ENCODE peak calls at places on chromosomes 11 and 22, in seven cellular contexts. One of them, this sample, is unnamed.
A peak's percentile ranks its signal among the peaks of the same experiment; 100 is the strongest.

GRCh38 chr11:67262731-67263675 is 3.3 kb upstream of the GRK2 start:
- DNase-seq in RWPE2: peak; percentile 81
- DNase-seq in body of pancreas: peak; percentile 86
- DNase-seq in prostate gland: peak; percentile 75
- DNase-seq in vagina: no peak
- DNase-seq in AG09309: peak; percentile 56
- DNase-seq in left ventricle myocardium inferior: peak; percentile 83
- DNase-seq in this sample: peak; percentile 86

GRCh38 chr11:12791245-12791644 is 117.0 kb downstream of the TEAD1 start:
- DNase-seq in vagina: no peak
- DNase-seq in RWPE2: no peak
- DNase-seq in left ventricle myocardium inferior: no peak
- DNase-seq in AG09309: no peak
- DNase-seq in body of pancreas: no peak
- DNase-seq in prostate gland: no peak
- DNase-seq in this sample: no peak

GRCh38 chr11:113781682-113782081 is 2.1 kb downstream of the CLDN25 start:
- DNase-seq in AG09309: no peak
- DNase-seq in vagina: no peak
- DNase-seq in prostate gland: no peak
- DNase-seq in left ventricle myocardium inferior: no peak
- DNase-seq in RWPE2: no peak
- DNase-seq in body of pancreas: no peak
- DNase-seq in this sample: no peak

GRCh38 chr11:121927789-121928188 is 188.2 kb downstream of the BLID start:
- DNase-seq in RWPE2: no peak
- DNase-seq in vagina: no peak
- DNase-seq in prostate gland: no peak
- DNase-seq in left ventricle myocardium inferior: no peak
- DNase-seq in body of pancreas: no peak
- DNase-seq in AG09309: no peak
- DNase-seq in this sample: no peak

GRCh38 chr11:17611049-17611448 is 64.0 kb downstream of the OTOG start:
- DNase-seq in prostate gland: no peak
- DNase-seq in vagina: peak; percentile 78
- DNase-seq in AG09309: no peak
- DNase-seq in body of pancreas: no peak
- DNase-seq in RWPE2: no peak
- DNase-seq in left ventricle myocardium inferior: no peak
- DNase-seq in this sample: no peak

GRCh38 chr11:55920537-55920936 is 6.2 kb upstream of the OR5W2 start:
- DNase-seq in body of pancreas: no peak
- DNase-seq in AG09309: no peak
- DNase-seq in vagina: no peak
- DNase-seq in RWPE2: peak; percentile 23
- DNase-seq in prostate gland: no peak
- DNase-seq in left ventricle myocardium inferior: no peak
- DNase-seq in this sample: no peak

GRCh38 chr22:36252754-36253522 is at the start of gene APOL1:
- DNase-seq in left ventricle myocardium inferior: peak; percentile 37
- DNase-seq in RWPE2: no peak
- DNase-seq in vagina: peak; percentile 93
- DNase-seq in prostate gland: peak; percentile 65
- DNase-seq in AG09309: no peak
- DNase-seq in body of pancreas: peak; percentile 30
- DNase-seq in this sample: peak; percentile 63

GRCh38 chr11:10669258-10670033 is 24.1 kb downstream of the IRAG1 start:
- DNase-seq in prostate gland: no peak
- DNase-seq in RWPE2: no peak
- DNase-seq in body of pancreas: no peak
- DNase-seq in left ventricle myocardium inferior: no peak
- DNase-seq in vagina: no peak
- DNase-seq in AG09309: peak; percentile 84
- DNase-seq in this sample: peak; percentile 52

GRCh38 chr11:115674176-115674575 is 170.0 kb upstream of the CADM1 start:
- DNase-seq in vagina: no peak
- DNase-seq in left ventricle myocardium inferior: no peak
- DNase-seq in RWPE2: no peak
- DNase-seq in prostate gland: no peak
- DNase-seq in body of pancreas: no peak
- DNase-seq in AG09309: peak; percentile 24
- DNase-seq in this sample: no peak

DNA sequence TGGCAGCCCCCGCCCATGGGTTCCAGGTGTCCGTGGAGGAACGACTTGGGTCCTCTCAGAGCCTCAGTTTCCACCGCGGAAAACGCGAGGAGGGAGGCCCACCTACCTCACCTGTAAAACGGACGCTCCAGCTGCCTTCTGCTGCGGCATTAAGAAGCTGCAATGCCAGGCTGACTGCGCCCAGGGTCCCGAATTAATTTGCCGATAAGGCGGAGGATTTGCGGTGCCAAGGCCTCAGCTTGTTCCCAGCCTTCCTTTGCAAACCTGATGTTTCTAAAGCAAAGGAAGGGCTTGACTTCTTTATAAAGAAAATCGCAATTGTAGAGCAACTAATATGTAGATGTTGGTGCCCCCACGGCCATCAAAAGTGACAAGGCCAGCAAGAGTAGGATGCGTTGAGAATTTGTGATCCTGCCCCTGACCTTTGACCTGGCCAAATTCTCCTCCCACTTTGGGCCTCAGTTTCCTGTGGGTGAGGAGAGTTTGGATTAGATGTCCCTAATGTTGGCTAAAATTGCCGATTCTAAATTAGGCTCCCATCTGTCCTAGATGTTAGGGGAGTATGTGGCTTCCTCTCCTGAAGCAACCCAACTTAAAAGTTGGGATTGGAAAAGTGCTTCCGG is 849 bp upstream of the TCF20 start:
- DNase-seq in prostate gland: no peak
- DNase-seq in AG09309: no peak
- DNase-seq in RWPE2: no peak
- DNase-seq in left ventricle myocardium inferior: no peak
- DNase-seq in body of pancreas: no peak
- DNase-seq in vagina: peak; percentile 72
- DNase-seq in this sample: no peak
- H3K4me3 ChIP-seq in prostate gland: peak overlapping the region; percentile 99
- H3K4me3 ChIP-seq in AG09309: no peak overlapping the region
- H3K4me3 ChIP-seq in RWPE2: peak overlapping the region; percentile 83
- H3K4me3 ChIP-seq in left ventricle myocardium inferior: peak overlapping the region; percentile 100
- H3K4me3 ChIP-seq in body of pancreas: no peak overlapping the region
- H3K4me3 ChIP-seq in vagina: no peak overlapping the region
- H3K4me3 ChIP-seq in this sample: peak overlapping the region; percentile 95

GRCh38 chr11:80320765-80321164 is 879.9 kb upstream of the TENM4 start:
- DNase-seq in RWPE2: no peak
- DNase-seq in body of pancreas: no peak
- DNase-seq in vagina: no peak
- DNase-seq in prostate gland: no peak
- DNase-seq in left ventricle myocardium inferior: no peak
- DNase-seq in AG09309: no peak
- DNase-seq in this sample: no peak
- TF ChIP-seq CTCF in RWPE2: peak; percentile 41
- TF ChIP-seq CTCF in body of pancreas: no peak
- TF ChIP-seq CTCF in vagina: no peak
- TF ChIP-seq CTCF in prostate gland: no peak
- TF ChIP-seq CTCF in left ventricle myocardium inferior: peak; percentile 21
- TF ChIP-seq CTCF in AG09309: no peak
- TF ChIP-seq CTCF in this sample: no peak

DNA sequence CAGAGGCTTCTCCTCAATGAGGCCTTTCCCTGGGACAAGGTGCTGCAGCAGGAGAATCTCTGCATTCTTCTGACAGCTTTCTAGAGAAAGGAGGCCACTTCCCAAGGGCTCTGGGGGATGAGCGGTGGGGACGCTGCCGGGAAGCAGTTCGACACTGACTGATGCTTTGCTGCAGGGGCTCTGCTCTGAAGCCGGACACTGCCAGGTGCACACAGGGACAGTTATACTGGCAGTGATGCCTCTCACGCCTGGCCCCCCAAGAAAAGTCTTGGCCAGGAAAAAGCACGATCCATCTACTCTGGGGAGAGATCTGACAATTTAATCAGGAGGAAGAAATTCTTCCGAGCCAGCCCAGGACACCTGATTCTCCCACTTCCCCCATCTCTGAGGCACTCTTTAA is 456.9 kb downstream of the OPCML start:
- DNase-seq in vagina: no peak
- DNase-seq in body of pancreas: no peak
- DNase-seq in left ventricle myocardium inferior: no peak
- DNase-seq in AG09309: no peak
- DNase-seq in RWPE2: no peak
- DNase-seq in prostate gland: no peak
- DNase-seq in this sample: no peak
- H3K4me3 ChIP-seq in vagina: no peak overlapping the region
- H3K4me3 ChIP-seq in body of pancreas: no peak overlapping the region
- H3K4me3 ChIP-seq in left ventricle myocardium inferior: no peak overlapping the region
- H3K4me3 ChIP-seq in AG09309: no peak overlapping the region
- H3K4me3 ChIP-seq in RWPE2: no peak overlapping the region
- H3K4me3 ChIP-seq in prostate gland: no peak overlapping the region
- H3K4me3 ChIP-seq in this sample: no peak overlapping the region

GRCh38 chr11:126159719-126160344 is 51.6 kb downstream of the RPUSD4 start:
- DNase-seq in body of pancreas: no peak
- DNase-seq in RWPE2: no peak
- DNase-seq in left ventricle myocardium inferior: no peak
- DNase-seq in vagina: no peak
- DNase-seq in AG09309: no peak
- DNase-seq in prostate gland: no peak
- DNase-seq in this sample: no peak
- TF ChIP-seq CTCF in body of pancreas: no peak
- TF ChIP-seq CTCF in RWPE2: no peak
- TF ChIP-seq CTCF in left ventricle myocardium inferior: no peak
- TF ChIP-seq CTCF in vagina: no peak
- TF ChIP-seq CTCF in AG09309: no peak
- TF ChIP-seq CTCF in prostate gland: no peak
- TF ChIP-seq CTCF in this sample: no peak

DNA sequence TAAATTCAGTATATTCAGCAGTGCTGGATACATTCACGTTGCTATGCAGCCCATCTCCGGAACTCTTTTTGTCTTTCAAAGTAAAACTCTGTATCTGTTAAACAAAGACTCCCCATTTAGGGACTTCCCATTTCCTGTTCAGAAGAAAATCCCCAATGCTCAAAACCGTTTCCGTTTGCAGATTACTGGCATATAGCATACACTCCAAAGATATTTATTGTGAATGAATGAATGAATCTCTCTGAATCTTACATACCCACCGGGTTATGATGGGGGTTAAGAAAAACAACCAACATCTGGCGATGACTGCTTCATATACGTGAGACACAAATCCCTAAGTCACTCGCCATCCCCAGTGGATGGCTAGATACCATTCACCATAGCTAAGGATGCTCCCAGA is 1.6 kb downstream of the THY1 start:
- DNase-seq in RWPE2: no peak
- DNase-seq in vagina: no peak
- DNase-seq in prostate gland: no peak
- DNase-seq in AG09309: no peak
- DNase-seq in body of pancreas: no peak
- DNase-seq in left ventricle myocardium inferior: no peak
- DNase-seq in this sample: no peak
- H3K4me3 ChIP-seq in RWPE2: no peak overlapping the region
- H3K4me3 ChIP-seq in vagina: peak overlapping the region; percentile 55
- H3K4me3 ChIP-seq in prostate gland: no peak overlapping the region
- H3K4me3 ChIP-seq in AG09309: peak overlapping the region; percentile 89
- H3K4me3 ChIP-seq in body of pancreas: no peak overlapping the region
- H3K4me3 ChIP-seq in left ventricle myocardium inferior: peak overlapping the region; percentile 62
- H3K4me3 ChIP-seq in this sample: no peak overlapping the region

GRCh38 chr22:32444068-32444467 is 20.2 kb downstream of the BPIFC start:
- DNase-seq in prostate gland: peak; percentile 4
- DNase-seq in left ventricle myocardium inferior: no peak
- DNase-seq in body of pancreas: no peak
- DNase-seq in RWPE2: no peak
- DNase-seq in vagina: no peak
- DNase-seq in AG09309: no peak
- DNase-seq in this sample: peak; percentile 14
- TF ChIP-seq CTCF in prostate gland: no peak
- TF ChIP-seq CTCF in left ventricle myocardium inferior: peak; percentile 9
- TF ChIP-seq CTCF in body of pancreas: no peak
- TF ChIP-seq CTCF in RWPE2: peak; percentile 69
- TF ChIP-seq CTCF in vagina: no peak
- TF ChIP-seq CTCF in AG09309: peak; percentile 23
- TF ChIP-seq CTCF in this sample: no peak

GRCh38 chr11:125498521-125498920 is 2.5 kb upstream of the FEZ1 start:
- DNase-seq in RWPE2: no peak
- DNase-seq in AG09309: no peak
- DNase-seq in left ventricle myocardium inferior: no peak
- DNase-seq in vagina: no peak
- DNase-seq in prostate gland: no peak
- DNase-seq in body of pancreas: no peak
- DNase-seq in this sample: no peak

GRCh38 chr11:125494987-125495725 is 909 bp downstream of the FEZ1 start:
- DNase-seq in prostate gland: peak; percentile 8
- DNase-seq in body of pancreas: peak; percentile 16
- DNase-seq in AG09309: no peak
- DNase-seq in RWPE2: peak; percentile 68
- DNase-seq in left ventricle myocardium inferior: peak; percentile 37
- DNase-seq in vagina: no peak
- DNase-seq in this sample: peak; percentile 43

GRCh38 chr11:125496465-125496817 is 376 bp upstream of the FEZ1 start:
- DNase-seq in body of pancreas: no peak
- DNase-seq in AG09309: no peak
- DNase-seq in RWPE2: no peak
- DNase-seq in left ventricle myocardium inferior: no peak
- DNase-seq in vagina: no peak
- DNase-seq in prostate gland: no peak
- DNase-seq in this sample: no peak

GRCh38 chr11:125494033-125494364 is 2.1 kb downstream of the FEZ1 start:
- DNase-seq in vagina: no peak
- DNase-seq in left ventricle myocardium inferior: no peak
- DNase-seq in AG09309: no peak
- DNase-seq in prostate gland: no peak
- DNase-seq in RWPE2: no peak
- DNase-seq in body of pancreas: no peak
- DNase-seq in this sample: no peak

DNA sequence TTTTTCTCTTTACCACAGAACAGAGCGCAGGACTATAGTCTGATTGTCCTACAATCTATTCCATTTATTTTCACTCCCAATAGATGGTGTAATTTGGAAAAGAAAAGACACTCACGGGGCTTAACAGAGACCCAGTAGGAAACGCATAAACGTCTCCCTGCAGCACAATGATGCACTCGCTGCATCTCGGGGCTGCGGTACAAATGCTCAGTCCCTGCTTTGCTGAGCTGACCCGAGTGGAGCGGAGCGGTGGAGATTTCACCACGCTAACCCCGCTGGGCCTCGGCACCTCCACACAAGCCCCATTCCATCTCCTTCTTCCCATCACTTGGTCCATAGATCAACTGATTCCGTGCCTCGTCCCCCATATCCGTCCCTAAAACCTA is 1.5 kb downstream of the FEZ1 start:
- DNase-seq in prostate gland: no peak
- DNase-seq in body of pancreas: no peak
- DNase-seq in vagina: no peak
- DNase-seq in AG09309: no peak
- DNase-seq in RWPE2: no peak
- DNase-seq in left ventricle myocardium inferior: no peak
- DNase-seq in this sample: no peak
- H3K4me3 ChIP-seq in prostate gland: peak overlapping the region; percentile 49
- H3K4me3 ChIP-seq in body of pancreas: no peak overlapping the region
- H3K4me3 ChIP-seq in vagina: peak overlapping the region; percentile 70
- H3K4me3 ChIP-seq in AG09309: peak overlapping the region; percentile 70
- H3K4me3 ChIP-seq in RWPE2: no peak overlapping the region
- H3K4me3 ChIP-seq in left ventricle myocardium inferior: peak overlapping the region; percentile 78
- H3K4me3 ChIP-seq in this sample: peak overlapping the region; percentile 71